ENCODE peak calls at places on chromosomes 11 and 22, in four cellular contexts. P is stimulated activated CD8-positive, alpha-beta memory T cell treated with anti-CD3 and anti-CD28 coated beads, Interleukin-15, amount 100 ng/mL, for 24 hours; H is left ventricle myocardium inferior; I is ELR. K is an unnamed sample.

GRCh38 chr11:30585067-30585891 is 874 bp downstream of the MPPED2 start:
- DNase-seq in P (no peak), H (peak), I (no peak), K (peak)

GRCh38 chr11:27875480-27876208 is 175.4 kb upstream of the BDNF start:
- DNase-seq in P (no peak), H (no peak), I (no peak), K (no peak)

GRCh38 chr22:40076702-40077645 is 82.2 kb downstream of the FAM83F start:
- DNase-seq in P (no peak), H (no peak), I (peak), K (no peak)

GRCh38 chr11:26947379-26947844 is 46.5 kb upstream of the FIBIN start:
- DNase-seq in P (no peak), H (no peak), I (peak), K (peak)

GRCh38 chr22:37425800-37426531 is 1.3 kb downstream of the ELFN2 start:
- DNase-seq in P (no peak), H (no peak), I (no peak), K (no peak)

GRCh38 chr22:30307026-30307574 is 17.8 kb upstream of the CASTOR1 start:
- DNase-seq in P (no peak), H (no peak), I (no peak), K (peak)

GRCh38 chr11:76233936-76234703 is 27.8 kb upstream of the WNT11 start:
- DNase-seq in P (no peak), H (peak), I (peak), K (peak)

GRCh38 chr11:119560961-119561360 is 138.0 kb upstream of the THY1 start:
- DNase-seq in P (no peak), H (no peak), I (no peak), K (no peak)

GRCh38 chr11:47917643-47918369 is 62.6 kb upstream of the PTPRJ start:
- DNase-seq in P (no peak), H (peak), I (peak), K (peak)

GRCh38 chr22:45314054-45314721 is 4.5 kb downstream of the FAM118A start:
- DNase-seq in P (no peak), H (no peak), I (no peak), K (peak)

GRCh38 chr11:126834149-126834548 is 166.4 kb downstream of the KIRREL3 start:
- DNase-seq in P (no peak), H (no peak), I (peak), K (no peak)